ENCODE peak calls at places on chromosomes 12 and 14, in five cellular contexts. H is neural progenitor cell, A is DND-41, Z is HCT116, J is fibroblast of lung. O is an unnamed sample.

GRCh38 chr12:49662998-49663843 is 39.9 kb downstream of the PRPF40B start:
- DNase-seq in H (no peak), A (peak), Z (no peak), J (peak), O (peak)

GRCh38 chr14:45868377-45868776 is 615.4 kb upstream of the MIS18BP1 start:
- DNase-seq in H (no peak), A (no peak), Z (no peak), J (no peak), O (no peak)

GRCh38 chr14:60179296-60179924 is 14.2 kb upstream of the DHRS7 start:
- DNase-seq in H (no peak), A (no peak), Z (no peak), J (peak), O (no peak)

GRCh38 chr14:94173885-94174621 is at the start of gene PPP4R4:
- DNase-seq in H (peak), A (peak), Z (peak), J (peak), O (peak)

GRCh38 chr14:44847910-44848309 is 113.8 kb downstream of the KLHL28 start:
- DNase-seq in H (no peak), A (no peak), Z (no peak), J (no peak), O (no peak)

GRCh38 chr12:44774815-44775411 is 101.2 kb downstream of the NELL2 start:
- DNase-seq in H (peak), A (peak), Z (peak), J (no peak), O (peak)

GRCh38 chr12:27966870-27967269 is 5.7 kb downstream of the PTHLH start:
- DNase-seq in H (no peak), A (no peak), Z (peak), J (peak), O (no peak)

GRCh38 chr14:34328178-34328577 is 133.9 kb downstream of the SPTSSA start:
- DNase-seq in H (no peak), A (no peak), Z (no peak), J (peak), O (no peak)

GRCh38 chr12:80041691-80042090 is 57.6 kb upstream of the OTOGL start:
- DNase-seq in H (no peak), A (no peak), Z (no peak), J (peak), O (no peak)
- H3K9ac ChIP-seq in H (no peak), A (no peak), Z (no peak), J (no peak), O (no peak)

DNA sequence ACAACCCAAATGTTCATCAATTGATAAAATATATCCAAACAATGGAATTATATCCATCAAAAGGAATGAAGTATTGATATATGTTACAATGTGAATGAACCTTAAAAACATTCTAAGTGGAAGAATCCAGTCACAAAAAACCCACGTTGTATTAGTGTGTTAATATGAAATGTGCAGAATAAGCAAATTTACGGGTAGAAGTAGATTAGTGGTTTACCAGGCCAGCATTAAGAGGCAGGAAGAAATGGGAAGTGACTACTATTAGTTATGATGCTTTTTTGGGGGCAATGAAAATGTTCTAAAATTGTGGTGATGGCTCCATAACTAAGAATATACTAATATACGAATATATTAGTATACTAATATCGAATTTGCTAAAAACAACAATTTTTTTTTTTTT is 1.5 kb downstream of the COX16 start:
- DNase-seq in H (no peak), A (no peak), Z (no peak), J (no peak), O (no peak)
- H3K4me3 ChIP-seq in H (peak), A (peak), Z (peak), J (peak), O (peak)

GRCh38 chr12:64450711-64451486 is 1.0 kb upstream of the TBK1 start:
- DNase-seq in H (peak), A (peak), Z (no peak), J (peak), O (peak)
- H3K27ac ChIP-seq in H (peak), A (peak), Z (peak), J (peak), O (peak)

GRCh38 chr14:101029668-101030290 is 126.3 kb upstream of the RTL1 start:
- DNase-seq in H (no peak), A (no peak), Z (no peak), J (no peak), O (no peak)
- H3K9ac ChIP-seq in H (no peak), A (no peak), Z (no peak), J (no peak), O (no peak)

DNA sequence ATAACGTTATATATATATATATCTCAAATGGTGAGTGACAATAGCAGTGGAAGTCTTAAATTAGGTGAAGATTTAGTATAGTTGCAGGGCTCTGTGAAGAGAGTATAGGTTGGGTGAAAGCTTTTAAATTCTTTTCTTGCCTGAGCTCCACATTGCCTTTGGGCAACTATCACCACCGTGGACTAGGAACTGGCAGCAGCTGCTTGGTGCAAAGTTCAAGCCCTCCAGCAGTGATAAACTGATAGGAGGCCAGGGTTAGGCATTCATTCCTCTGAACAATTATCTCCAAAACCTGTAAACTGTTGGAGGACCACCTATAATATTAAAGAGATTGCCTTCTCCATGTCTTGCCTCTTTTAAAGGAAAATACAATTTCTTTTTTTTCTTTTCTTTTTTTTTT is 91.2 kb upstream of the ATXN7L3B start:
- DNase-seq in H (no peak), A (no peak), Z (no peak), J (no peak), O (no peak)
- H3K4me3 ChIP-seq in H (no peak), A (no peak), Z (no peak), J (no peak), O (no peak)

GRCh38 chr12:29639893-29640495 is 142.5 kb upstream of the OVCH1 start:
- DNase-seq in H (no peak), A (no peak), Z (no peak), J (no peak), O (peak)

GRCh38 chr12:29644536-29645162 is 139.1 kb downstream of the TMTC1 start:
- DNase-seq in H (no peak), A (no peak), Z (no peak), J (no peak), O (no peak)

GRCh38 chr12:29638528-29638927 is 141.0 kb upstream of the OVCH1 start:
- DNase-seq in H (no peak), A (no peak), Z (no peak), J (no peak), O (peak)

DNA sequence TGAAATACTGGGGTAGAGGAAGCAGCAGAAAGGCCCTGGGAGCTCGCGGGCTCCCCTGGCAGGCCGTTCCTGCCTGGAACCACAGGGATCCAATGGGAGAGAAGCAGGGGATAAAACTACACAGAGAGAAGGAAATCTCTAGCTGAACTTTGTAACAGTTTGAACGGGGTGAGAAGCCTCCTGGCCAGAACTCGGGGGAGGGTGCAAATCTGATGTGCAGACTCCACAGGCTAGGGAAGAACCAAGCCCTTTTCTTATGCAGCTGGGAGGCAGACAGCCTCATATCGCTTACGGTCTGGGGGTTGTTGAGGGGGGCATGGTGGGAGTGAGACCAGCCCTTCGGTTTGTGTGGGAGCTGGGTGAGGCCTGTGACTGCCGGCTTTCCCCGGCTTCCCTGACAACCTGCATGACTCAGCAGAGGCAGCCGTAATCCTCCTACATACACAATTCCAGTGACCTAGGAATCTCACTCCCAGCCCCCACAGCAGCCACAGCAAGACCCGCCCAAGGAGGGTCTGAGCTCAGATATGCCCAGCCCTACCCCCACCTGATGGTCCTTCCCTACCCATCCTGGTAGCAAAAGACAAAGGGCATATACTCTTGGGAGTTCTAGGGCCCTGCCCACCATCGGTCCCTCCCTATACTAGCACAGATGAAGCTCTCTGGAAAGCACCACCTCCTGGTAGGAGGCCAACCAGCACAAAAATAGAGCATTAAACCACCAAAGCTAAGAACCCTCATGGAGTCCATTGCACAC is 143.0 kb downstream of the TMTC1 start:
- DNase-seq in H (peak), A (no peak), Z (peak), J (peak), O (peak)
- H3K27ac ChIP-seq in H (peak), A (no peak), Z (peak), J (no peak), O (no peak)

DNA sequence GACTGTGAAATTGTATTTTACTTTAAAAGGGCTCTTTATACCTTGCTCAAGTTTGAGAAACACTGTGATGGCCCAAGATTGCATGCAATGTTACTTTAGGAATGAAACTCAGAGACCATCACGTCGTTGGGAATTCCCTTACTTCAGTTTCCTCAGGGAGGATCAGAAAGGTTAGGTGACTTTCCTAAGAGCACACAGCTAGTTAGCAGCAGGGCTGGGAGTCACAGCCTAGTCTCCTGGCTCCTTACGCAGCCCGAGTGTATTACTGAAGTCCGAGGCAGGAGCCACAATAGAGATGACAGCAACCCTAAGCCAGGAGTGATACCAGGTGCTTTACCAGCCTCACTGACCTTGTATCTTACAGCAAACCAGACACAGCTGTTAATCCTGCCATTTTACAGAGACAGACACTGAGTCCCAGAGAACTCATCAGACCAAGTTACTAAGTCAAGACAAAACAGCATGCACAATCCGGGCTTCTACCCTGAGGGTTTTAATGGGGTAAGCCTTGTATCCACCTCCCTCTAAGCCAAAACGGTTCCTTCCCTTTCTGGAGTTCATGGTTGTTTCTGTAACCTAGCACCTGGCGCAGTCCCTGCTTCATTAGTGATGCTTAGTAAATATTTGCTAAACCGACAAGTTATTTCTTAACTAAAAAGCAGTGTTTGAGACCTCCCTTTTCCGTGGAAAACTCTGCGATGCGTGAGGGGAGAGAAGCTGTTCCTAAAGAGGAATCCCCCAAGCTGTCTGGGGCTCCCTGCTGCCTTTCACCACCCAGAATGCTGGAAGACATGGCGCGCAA is 66.9 kb downstream of the RBM19 start:
- DNase-seq in H (no peak), A (no peak), Z (no peak), J (no peak), O (peak)
- H3K9ac ChIP-seq in H (no peak), A (no peak), Z (no peak), J (no peak), O (no peak)

O was measured in endodermal cell.